ENCODE peak calls at places on chromosomes 3 and 15, in seven cellular contexts. One of them, this sample, is unnamed.

GRCh38 chr15:68809517-68809916 is 11.2 kb downstream of the ANP32A start:
- DNase-seq in thyroid gland: no peak
- DNase-seq in MM.1S: no peak
- DNase-seq in esophagus muscularis mucosa: no peak
- DNase-seq in foreskin fibroblast: no peak
- DNase-seq in endothelial cell: no peak
- DNase-seq in B cell: no peak
- DNase-seq in this sample: no peak

GRCh38 chr3:53083496-53083895 is 37.6 kb upstream of the SFMBT1 start:
- DNase-seq in thyroid gland: no peak
- DNase-seq in foreskin fibroblast: peak
- DNase-seq in B cell: no peak
- DNase-seq in esophagus muscularis mucosa: no peak
- DNase-seq in MM.1S: no peak
- DNase-seq in endothelial cell: no peak
- DNase-seq in this sample: no peak

GRCh38 chr3:128011140-128011539 is 41.1 kb upstream of the SEC61A1 start:
- DNase-seq in esophagus muscularis mucosa: no peak
- DNase-seq in endothelial cell: peak
- DNase-seq in B cell: no peak
- DNase-seq in foreskin fibroblast: peak
- DNase-seq in thyroid gland: peak
- DNase-seq in MM.1S: no peak
- DNase-seq in this sample: no peak

GRCh38 chr3:48524970-48525369 is 21.0 kb upstream of the SHISA5 start:
- DNase-seq in endothelial cell: no peak
- DNase-seq in B cell: no peak
- DNase-seq in thyroid gland: no peak
- DNase-seq in esophagus muscularis mucosa: no peak
- DNase-seq in MM.1S: no peak
- DNase-seq in foreskin fibroblast: no peak
- DNase-seq in this sample: no peak

GRCh38 chr3:52058111-52058510 is 1.7 kb upstream of the DUSP7 start:
- DNase-seq in endothelial cell: no peak
- DNase-seq in B cell: no peak
- DNase-seq in thyroid gland: no peak
- DNase-seq in esophagus muscularis mucosa: no peak
- DNase-seq in MM.1S: no peak
- DNase-seq in foreskin fibroblast: no peak
- DNase-seq in this sample: no peak

GRCh38 chr15:77040673-77041072 is 30.2 kb downstream of the TSPAN3 start:
- DNase-seq in endothelial cell: no peak
- DNase-seq in esophagus muscularis mucosa: peak
- DNase-seq in foreskin fibroblast: no peak
- DNase-seq in B cell: no peak
- DNase-seq in MM.1S: no peak
- DNase-seq in thyroid gland: no peak
- DNase-seq in this sample: no peak

GRCh38 chr15:56341201-56341600 is 24.0 kb upstream of the TEX9 start:
- DNase-seq in B cell: no peak
- DNase-seq in MM.1S: no peak
- DNase-seq in foreskin fibroblast: no peak
- DNase-seq in esophagus muscularis mucosa: no peak
- DNase-seq in endothelial cell: no peak
- DNase-seq in thyroid gland: no peak
- DNase-seq in this sample: no peak

GRCh38 chr15:71748327-71748726 is 62.0 kb upstream of the NR2E3 start:
- DNase-seq in esophagus muscularis mucosa: no peak
- DNase-seq in MM.1S: no peak
- DNase-seq in thyroid gland: no peak
- DNase-seq in endothelial cell: no peak
- DNase-seq in B cell: no peak
- DNase-seq in foreskin fibroblast: peak
- DNase-seq in this sample: no peak

GRCh38 chr3:31614162-31614921 is 81.6 kb downstream of the STT3B start:
- DNase-seq in foreskin fibroblast: no peak
- DNase-seq in endothelial cell: no peak
- DNase-seq in esophagus muscularis mucosa: no peak
- DNase-seq in B cell: no peak
- DNase-seq in MM.1S: no peak
- DNase-seq in thyroid gland: no peak
- DNase-seq in this sample: no peak

GRCh38 chr3:15281817-15282216 is 50.6 kb downstream of the SH3BP5 start:
- DNase-seq in thyroid gland: no peak
- DNase-seq in endothelial cell: no peak
- DNase-seq in MM.1S: no peak
- DNase-seq in B cell: no peak
- DNase-seq in foreskin fibroblast: no peak
- DNase-seq in esophagus muscularis mucosa: no peak
- DNase-seq in this sample: no peak

GRCh38 chr15:63973212-63974009 is 72.9 kb downstream of the DAPK2 start:
- DNase-seq in foreskin fibroblast: peak
- DNase-seq in esophagus muscularis mucosa: no peak
- DNase-seq in MM.1S: no peak
- DNase-seq in thyroid gland: no peak
- DNase-seq in B cell: no peak
- DNase-seq in endothelial cell: no peak
- DNase-seq in this sample: peak

GRCh38 chr3:141087071-141087824 is 36.1 kb downstream of the SPSB4 start:
- DNase-seq in B cell: no peak
- DNase-seq in MM.1S: no peak
- DNase-seq in endothelial cell: no peak
- DNase-seq in esophagus muscularis mucosa: no peak
- DNase-seq in foreskin fibroblast: no peak
- DNase-seq in thyroid gland: no peak
- DNase-seq in this sample: no peak

GRCh38 chr3:123350971-123351370 is 97.9 kb downstream of the ADCY5 start:
- DNase-seq in foreskin fibroblast: no peak
- DNase-seq in endothelial cell: no peak
- DNase-seq in esophagus muscularis mucosa: no peak
- DNase-seq in thyroid gland: no peak
- DNase-seq in B cell: no peak
- DNase-seq in MM.1S: no peak
- DNase-seq in this sample: no peak

GRCh38 chr15:81987628-81988027 is 58.2 kb downstream of the MEX3B start:
- DNase-seq in foreskin fibroblast: no peak
- DNase-seq in thyroid gland: no peak
- DNase-seq in endothelial cell: no peak
- DNase-seq in MM.1S: no peak
- DNase-seq in B cell: no peak
- DNase-seq in esophagus muscularis mucosa: no peak
- DNase-seq in this sample: no peak

GRCh38 chr3:77081240-77081661 is 41.4 kb downstream of the ROBO2 start:
- DNase-seq in thyroid gland: peak
- DNase-seq in endothelial cell: no peak
- DNase-seq in foreskin fibroblast: peak
- DNase-seq in B cell: no peak
- DNase-seq in esophagus muscularis mucosa: no peak
- DNase-seq in MM.1S: no peak
- DNase-seq in this sample: no peak

GRCh38 chr15:62455441-62455921 is 290.4 kb upstream of the C2CD4B start:
- DNase-seq in thyroid gland: peak
- DNase-seq in B cell: no peak
- DNase-seq in endothelial cell: no peak
- DNase-seq in foreskin fibroblast: peak
- DNase-seq in MM.1S: no peak
- DNase-seq in esophagus muscularis mucosa: no peak
- DNase-seq in this sample: no peak

GRCh38 chr3:5191555-5192304 is 4.2 kb downstream of the EDEM1 start:
- DNase-seq in esophagus muscularis mucosa: no peak
- DNase-seq in foreskin fibroblast: no peak
- DNase-seq in B cell: no peak
- DNase-seq in thyroid gland: no peak
- DNase-seq in endothelial cell: no peak
- DNase-seq in MM.1S: peak
- DNase-seq in this sample: no peak
- TF ChIP-seq CTCF in esophagus muscularis mucosa: no peak
- TF ChIP-seq CTCF in foreskin fibroblast: no peak
- TF ChIP-seq CTCF in B cell: no peak
- TF ChIP-seq CTCF in thyroid gland: no peak
- TF ChIP-seq CTCF in endothelial cell: no peak
- TF ChIP-seq CTCF in MM.1S: no peak
- TF ChIP-seq CTCF in this sample: no peak

GRCh38 chr3:49856181-49857005 is at the start of gene TRAIP:
- DNase-seq in B cell: peak
- DNase-seq in endothelial cell: peak
- DNase-seq in esophagus muscularis mucosa: peak
- DNase-seq in MM.1S: peak
- DNase-seq in foreskin fibroblast: peak
- DNase-seq in thyroid gland: peak
- DNase-seq in this sample: peak
- TF ChIP-seq CTCF in B cell: no peak
- TF ChIP-seq CTCF in endothelial cell: no peak
- TF ChIP-seq CTCF in esophagus muscularis mucosa: no peak
- TF ChIP-seq CTCF in MM.1S: peak
- TF ChIP-seq CTCF in foreskin fibroblast: no peak
- TF ChIP-seq CTCF in thyroid gland: no peak
- TF ChIP-seq CTCF in this sample: no peak

DNA sequence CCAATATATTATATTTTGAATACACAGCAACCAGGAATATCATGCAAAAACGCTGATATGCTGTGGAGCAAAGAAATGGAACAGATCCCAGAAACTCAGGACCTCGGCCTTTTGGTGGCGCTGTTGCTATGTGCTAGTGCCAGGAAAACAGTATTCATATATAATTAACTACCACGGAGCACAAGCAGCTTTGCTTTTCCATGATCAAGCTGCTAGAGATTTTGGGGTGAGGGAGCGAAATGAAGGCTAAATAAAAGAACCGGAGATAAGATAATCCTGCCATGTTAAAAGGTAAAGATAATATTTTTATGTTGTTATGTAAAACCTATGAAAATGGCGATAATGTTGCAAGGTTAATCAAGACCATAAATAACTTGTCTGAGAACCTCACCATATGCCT is 157.7 kb upstream of the FAM3D start:
- DNase-seq in endothelial cell: peak
- DNase-seq in thyroid gland: no peak
- DNase-seq in MM.1S: no peak
- DNase-seq in foreskin fibroblast: peak
- DNase-seq in esophagus muscularis mucosa: no peak
- DNase-seq in B cell: no peak
- DNase-seq in this sample: no peak
- TF ChIP-seq CTCF in endothelial cell: peak
- TF ChIP-seq CTCF in thyroid gland: no peak
- TF ChIP-seq CTCF in MM.1S: peak
- TF ChIP-seq CTCF in foreskin fibroblast: peak
- TF ChIP-seq CTCF in esophagus muscularis mucosa: peak
- TF ChIP-seq CTCF in B cell: peak
- TF ChIP-seq CTCF in this sample: peak

GRCh38 chr15:85412956-85413854 is 32.8 kb downstream of the AKAP13 start:
- DNase-seq in B cell: peak
- DNase-seq in esophagus muscularis mucosa: no peak
- DNase-seq in foreskin fibroblast: peak
- DNase-seq in thyroid gland: peak
- DNase-seq in endothelial cell: peak
- DNase-seq in MM.1S: peak
- DNase-seq in this sample: no peak
- TF ChIP-seq CTCF in B cell: peak
- TF ChIP-seq CTCF in esophagus muscularis mucosa: peak
- TF ChIP-seq CTCF in foreskin fibroblast: no peak
- TF ChIP-seq CTCF in thyroid gland: no peak
- TF ChIP-seq CTCF in endothelial cell: no peak
- TF ChIP-seq CTCF in MM.1S: peak
- TF ChIP-seq CTCF in this sample: no peak

GRCh38 chr15:65945616-65946015 is 76.3 kb downstream of the RAB11A start:
- DNase-seq in foreskin fibroblast: no peak
- DNase-seq in B cell: no peak
- DNase-seq in thyroid gland: no peak
- DNase-seq in MM.1S: no peak
- DNase-seq in endothelial cell: no peak
- DNase-seq in esophagus muscularis mucosa: no peak
- DNase-seq in this sample: no peak
- TF ChIP-seq CTCF in foreskin fibroblast: no peak
- TF ChIP-seq CTCF in B cell: no peak
- TF ChIP-seq CTCF in thyroid gland: no peak
- TF ChIP-seq CTCF in MM.1S: no peak
- TF ChIP-seq CTCF in endothelial cell: no peak
- TF ChIP-seq CTCF in esophagus muscularis mucosa: no peak
- TF ChIP-seq CTCF in this sample: no peak

DNA sequence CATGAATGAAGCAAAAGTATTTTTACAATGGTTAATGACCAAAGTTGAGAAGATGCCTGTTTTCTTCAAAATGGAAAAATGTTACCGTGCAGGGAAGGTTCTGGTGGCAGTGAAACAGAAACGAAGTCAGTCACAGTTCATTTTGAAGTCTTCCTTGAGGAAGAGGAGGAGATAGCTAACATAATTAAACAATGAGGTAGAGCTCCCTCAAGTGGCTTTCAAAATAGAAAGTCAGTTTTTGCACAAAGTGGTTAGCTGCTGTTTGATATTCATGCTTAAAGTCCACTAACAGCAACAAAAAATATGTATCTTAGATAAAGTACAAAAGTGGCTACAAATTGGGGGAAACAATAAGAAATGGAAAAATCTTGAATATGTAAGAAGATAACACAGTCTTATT is 87.3 kb downstream of the TFG start:
- DNase-seq in MM.1S: peak
- DNase-seq in thyroid gland: no peak
- DNase-seq in B cell: no peak
- DNase-seq in esophagus muscularis mucosa: no peak
- DNase-seq in endothelial cell: no peak
- DNase-seq in foreskin fibroblast: peak
- DNase-seq in this sample: no peak
- TF ChIP-seq CTCF in MM.1S: peak
- TF ChIP-seq CTCF in thyroid gland: no peak
- TF ChIP-seq CTCF in B cell: no peak
- TF ChIP-seq CTCF in esophagus muscularis mucosa: peak
- TF ChIP-seq CTCF in endothelial cell: no peak
- TF ChIP-seq CTCF in foreskin fibroblast: peak
- TF ChIP-seq CTCF in this sample: peak